ENCODE peak calls at places on chromosomes 16 and 17, in four cellular contexts. M, Q, T and G are unnamed samples.

GRCh38 chr16:48155926-48156789 is at the start of gene ABCC12:
- DNase-seq in T (no peak), M (no peak), Q (no peak), G (peak; percentile 81)

GRCh38 chr17:31493656-31494155 is 102.2 kb downstream of the RAB11FIP4 start:
- DNase-seq in T (no peak), M (no peak), Q (no peak), G (no peak)

GRCh38 chr17:10772425-10773380 is 31.2 kb downstream of the TMEM238L start:
- DNase-seq in T (peak; percentile 68), Q (no peak), M (no peak), G (no peak)

GRCh38 chr17:29620271-29620670 is 2.4 kb downstream of the CORO6 start:
- DNase-seq in T (peak; percentile 31), M (no peak), Q (no peak), G (no peak)

GRCh38 chr17:69822314-69822875 is 252.6 kb upstream of the KCNJ16 start:
- DNase-seq in M (no peak), T (no peak), Q (no peak), G (no peak)

GRCh38 chr17:28366605-28367004 is 1.6 kb upstream of the SEBOX start:
- DNase-seq in Q (no peak), T (no peak), M (no peak), G (no peak)

GRCh38 chr17:7620835-7621234 is 6.1 kb upstream of the FXR2 start:
- DNase-seq in M (no peak), T (no peak), Q (no peak), G (no peak)

GRCh38 chr16:57151369-57151768 is 34.5 kb downstream of the PSME3IP1 start:
- DNase-seq in T (no peak), Q (no peak), M (no peak), G (no peak)

GRCh38 chr16:55542459-55543082 is 23.9 kb upstream of the CAPNS2 start:
- DNase-seq in M (no peak), Q (no peak), T (no peak), G (no peak)

GRCh38 chr17:7558544-7559306 is at the start of gene TNFSF13:
- DNase-seq in M (no peak), Q (no peak), T (no peak), G (no peak)

GRCh38 chr17:44200478-44201155 is 933 bp upstream of the ATXN7L3 start:
- DNase-seq in M (no peak), Q (no peak), T (no peak), G (no peak)

GRCh38 chr17:57605734-57606105 is 139.4 kb downstream of the CCDC182 start:
- DNase-seq in Q (no peak), T (no peak), M (no peak), G (no peak)

GRCh38 chr16:51392651-51393187 is 241.6 kb upstream of the SALL1 start:
- DNase-seq in M (no peak), Q (no peak), T (peak; percentile 47), G (no peak)

GRCh38 chr17:69269174-69269998 is 40.8 kb upstream of the ABCA10 start:
- DNase-seq in T (no peak), M (no peak), Q (no peak), G (no peak)

GRCh38 chr16:51276335-51276734 is 125.3 kb upstream of the SALL1 start:
- DNase-seq in T (no peak), M (no peak), Q (peak; percentile 12), G (no peak)

GRCh38 chr17:20206068-20206467 is 196.9 kb downstream of the SPECC1 start:
- DNase-seq in Q (no peak), T (no peak), M (peak; percentile 5), G (no peak)

GRCh38 chr16:35184356-35184870 is 1725.0 kb downstream of the TP53TG3F start:
- DNase-seq in Q (no peak), M (no peak), T (no peak), G (no peak)

GRCh38 chr17:76120658-76121008 is 17.0 kb upstream of the EXOC7 start:
- DNase-seq in T (no peak), M (no peak), Q (no peak), G (no peak)

GRCh38 chr17:73091410-73091769 is 1.1 kb downstream of the SLC39A11 start:
- DNase-seq in M (no peak), Q (no peak), T (no peak), G (no peak)

GRCh38 chr17:40873255-40873654 is 6.2 kb upstream of the KRT12 start:
- DNase-seq in Q (no peak), M (no peak), T (no peak), G (no peak)

GRCh38 chr17:39225974-39226683 is 384 bp upstream of the STAC2 start:
- DNase-seq in M (no peak), Q (peak; percentile 42), T (peak; percentile 99), G (no peak)

GRCh38 chr17:28575126-28575795 is 1.4 kb downstream of the ALDOC start:
- DNase-seq in T (no peak), Q (no peak), M (no peak), G (peak; percentile 80)

GRCh38 chr16:1653023-1653422 is 25.1 kb upstream of the JPT2 start:
- DNase-seq in Q (no peak), M (no peak), T (no peak), G (no peak)

GRCh38 chr16:86712158-86713009 is 134.0 kb downstream of the FOXL1 start:
- DNase-seq in Q (no peak), T (no peak), M (no peak), G (no peak)

GRCh38 chr16:6916946-6917345 is 415.7 kb upstream of the RBFOX1 start:
- DNase-seq in M (no peak), Q (no peak), T (no peak), G (no peak)

GRCh38 chr17:44396946-44397345 is 7.5 kb upstream of the ITGA2B start:
- DNase-seq in M (no peak), T (no peak), Q (no peak), G (no peak)

GRCh38 chr17:76791053-76791980 is 53.4 kb downstream of the MFSD11 start:
- DNase-seq in M (no peak), Q (peak; percentile 38), T (no peak), G (no peak)

GRCh38 chr17:21278304-21279197 is 6.0 kb upstream of the MAP2K3 start:
- DNase-seq in M (no peak), Q (no peak), T (no peak), G (no peak)

GRCh38 chr16:69910964-69911363 is 40.2 kb upstream of the CLEC18A start:
- DNase-seq in T (no peak), M (no peak), Q (no peak), G (no peak)

GRCh38 chr17:731943-732787 is at the start of gene TLCD3A:
- DNase-seq in M (no peak), Q (peak; percentile 30), T (peak; percentile 92), G (peak; percentile 91)

GRCh38 chr16:12544477-12545291 is 259.0 kb downstream of the CPPED1 start:
- DNase-seq in M (no peak), T (no peak), Q (no peak), G (no peak)

GRCh38 chr16:89512453-89512852 is 4.2 kb downstream of the SPG7 start:
- DNase-seq in M (no peak), Q (no peak), T (no peak), G (no peak)

GRCh38 chr17:36879599-36880255 is 57.5 kb upstream of the LHX1 start:
- DNase-seq in Q (no peak), T (no peak), M (no peak), G (no peak)

GRCh38 chr16:53457670-53458069 is 23.4 kb downstream of the RBL2 start:
- DNase-seq in Q (no peak), M (peak; percentile 61), T (no peak), G (no peak)

GRCh38 chr17:18143044-18143936 is 34.7 kb downstream of the MYO15A start:
- DNase-seq in M (no peak), Q (no peak), T (peak; percentile 64), G (no peak)

GRCh38 chr17:40538019-40538935 is 27.0 kb downstream of the CCR7 start:
- DNase-seq in Q (no peak), T (no peak), M (no peak), G (no peak)

GRCh38 chr16:22139008-22139407 is 23.3 kb upstream of the SDR42E2 start:
- DNase-seq in Q (no peak), M (no peak), T (no peak), G (no peak)